ENCODE peak calls at places on chromosome 22, in ten cellular contexts. L is cardiac muscle cell, M is gastrocnemius medialis, G is fibroblast of lung, W is lung, F is tibial nerve, D is mucosa of descending colon, E is right lobe of liver, Q is GM23338, H is heart right ventricle. C is an unnamed sample. For H3K4me1, the result is how much of the 10 kb centered on the place peaks cover.

GRCh38 chr22:26559961-26560575 is 29.9 kb downstream of the TPST2 start:
- DNase-seq in L (no peak), M (peak), G (no peak), W (no peak), F (no peak), D (no peak), E (no peak), Q (no peak), H (no peak), C (no peak)

GRCh38 chr22:44118645-44119315 is 61.9 kb upstream of the PARVG start:
- DNase-seq in L (no peak), M (no peak), G (no peak), W (no peak), F (no peak), D (no peak), E (no peak), Q (no peak), H (no peak), C (no peak)

GRCh38 chr22:26483439-26484359 is at the start of the genes HPS4 and SRRD:
- DNase-seq in L (peak), M (peak), G (peak), W (peak), F (peak), D (peak), E (peak), Q (peak), H (peak), C (peak)

GRCh38 chr22:50169181-50169759 is 1.3 kb upstream of the PANX2 start:
- DNase-seq in L (peak), M (no peak), G (no peak), W (no peak), F (no peak), D (peak), E (no peak), Q (peak), H (no peak), C (no peak)

GRCh38 chr22:42906605-42907338 is 49.7 kb upstream of the ARFGAP3 start:
- DNase-seq in L (peak), M (peak), G (no peak), W (no peak), F (peak), D (no peak), E (no peak), Q (no peak), H (peak), C (no peak)

GRCh38 chr22:40684728-40685127 is 5.4 kb downstream of the MCHR1 start:
- DNase-seq in L (no peak), M (no peak), G (no peak), W (no peak), F (no peak), D (no peak), E (no peak), Q (peak), H (no peak), C (peak)

GRCh38 chr22:37161442-37161841 is 11.7 kb upstream of the IL2RB start:
- DNase-seq in L (no peak), M (no peak), G (no peak), W (no peak), F (no peak), D (peak), E (no peak), Q (peak), H (no peak), C (no peak)

GRCh38 chr22:47837703-47838102 is 1075.3 kb downstream of the TBC1D22A start:
- DNase-seq in L (peak), M (no peak), G (peak), W (no peak), F (no peak), D (no peak), E (no peak), Q (peak), H (no peak), C (no peak)

GRCh38 chr22:37259540-37260029 is 15.5 kb upstream of the RAC2 start:
- DNase-seq in L (peak), M (no peak), G (peak), W (no peak), F (no peak), D (no peak), E (no peak), Q (peak), H (no peak), C (no peak)

GRCh38 chr22:49244466-49245420 is 582.9 kb downstream of the BRD1 start:
- DNase-seq in L (no peak), M (no peak), G (no peak), W (peak), F (no peak), D (no peak), E (peak), Q (no peak), H (no peak), C (no peak)

GRCh38 chr22:27133951-27134664 is 476.7 kb downstream of the MIAT start:
- DNase-seq in L (peak), M (peak), G (peak), W (peak), F (no peak), D (no peak), E (no peak), Q (no peak), H (no peak), C (no peak)

GRCh38 chr22:40310081-40310770 is 36.1 kb upstream of the ADSL start:
- DNase-seq in L (peak), M (no peak), G (peak), W (no peak), F (no peak), D (no peak), E (no peak), Q (no peak), H (no peak), C (no peak)

GRCh38 chr22:25880524-25880923 is 138.5 kb downstream of the MYO18B start:
- DNase-seq in L (no peak), M (no peak), G (no peak), W (no peak), F (no peak), D (no peak), E (no peak), Q (peak), H (no peak), C (no peak)

GRCh38 chr22:49751318-49751967 is 76.2 kb downstream of the BRD1 start:
- DNase-seq in L (no peak), M (no peak), G (no peak), W (no peak), F (no peak), D (peak), E (no peak), Q (no peak), H (no peak), C (no peak)

GRCh38 chr22:49046546-49047305 is 780.9 kb downstream of the BRD1 start:
- DNase-seq in L (no peak), M (no peak), G (no peak), W (no peak), F (no peak), D (no peak), E (peak), Q (no peak), H (peak), C (no peak)

GRCh38 chr22:42829311-42829710 is 27.8 kb downstream of the ARFGAP3 start:
- DNase-seq in L (no peak), M (no peak), G (no peak), W (no peak), F (no peak), D (no peak), E (no peak), Q (no peak), H (no peak), C (no peak)

GRCh38 chr22:33063611-33064010 is 5.4 kb upstream of the SYN3 start:
- DNase-seq in L (no peak), M (no peak), G (no peak), W (no peak), F (no peak), D (no peak), E (no peak), Q (no peak), H (no peak), C (no peak)

GRCh38 chr22:46239261-46240048 is 10.6 kb downstream of the CDPF1 start:
- DNase-seq in L (no peak), M (no peak), G (no peak), W (no peak), F (no peak), D (no peak), E (no peak), Q (no peak), H (no peak), C (no peak)

GRCh38 chr22:46234851-46235437 is 15.1 kb downstream of the CDPF1 start:
- DNase-seq in L (no peak), M (no peak), G (no peak), W (no peak), F (no peak), D (no peak), E (no peak), Q (no peak), H (no peak), C (no peak)

GRCh38 chr22:46240073-46240472 is 10.0 kb downstream of the CDPF1 start:
- DNase-seq in L (no peak), M (no peak), G (no peak), W (no peak), F (no peak), D (no peak), E (no peak), Q (no peak), H (no peak), C (no peak)

GRCh38 chr22:46238541-46238940 is 11.6 kb downstream of the CDPF1 start:
- DNase-seq in L (no peak), M (no peak), G (no peak), W (no peak), F (no peak), D (no peak), E (no peak), Q (no peak), H (no peak), C (no peak)

GRCh38 chr22:46237453-46238158 is 12.5 kb downstream of the CDPF1 start:
- DNase-seq in L (no peak), M (no peak), G (no peak), W (no peak), F (no peak), D (no peak), E (no peak), Q (no peak), H (peak), C (no peak)
- H3K4me1 ChIP-seq in L (under half), M (under half), G (under half), W (under half), F (under half), D (under half), E (under half), Q (under half), H (half or more), C (under half)

GRCh38 chr22:45645150-45645525 is 26.5 kb upstream of the ATXN10 start:
- DNase-seq in L (no peak), M (no peak), G (no peak), W (no peak), F (no peak), D (no peak), E (no peak), Q (peak), H (no peak), C (no peak)
- H3K4me3 ChIP-seq in L (no peak), M (no peak), G (no peak), W (no peak), F (no peak), D (no peak), E (peak), Q (peak), H (peak), C (no peak)

DNA sequence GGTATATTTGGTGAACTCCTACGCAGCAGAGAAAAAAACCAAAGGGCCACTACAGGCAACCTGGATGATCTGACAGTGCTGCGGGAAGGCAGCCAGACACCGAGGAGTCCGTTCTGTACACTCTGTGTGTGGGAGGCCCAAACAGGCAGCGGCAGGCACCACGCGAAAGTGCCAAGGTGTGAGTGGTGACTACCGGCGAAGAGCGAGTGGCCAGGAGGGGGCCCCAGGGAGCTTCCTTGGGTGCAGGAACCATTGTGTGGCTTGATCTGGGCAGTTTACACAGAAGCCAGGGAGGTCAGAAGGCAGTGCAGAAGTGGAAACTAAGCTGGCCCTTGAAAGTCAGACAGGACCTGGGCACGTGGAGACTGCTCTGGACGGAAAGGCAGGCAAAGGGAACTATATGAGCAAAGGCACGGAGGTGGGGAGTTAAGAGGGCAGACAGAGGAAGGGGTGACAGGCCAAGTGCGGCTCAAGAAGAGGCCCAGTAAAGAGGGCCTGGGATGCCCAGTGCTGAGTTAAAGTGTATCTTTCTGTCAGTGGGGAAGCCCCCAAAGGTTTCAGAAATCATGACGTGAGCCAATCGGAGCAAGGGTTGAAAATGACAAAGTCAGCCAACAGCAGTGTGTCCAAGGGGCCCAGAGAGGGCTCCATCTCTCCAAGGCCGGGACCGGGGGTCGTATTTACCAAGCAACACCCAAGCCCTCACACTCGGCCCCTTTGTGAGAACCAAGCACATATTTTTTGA is 10.6 kb downstream of the TMEM184B start:
- DNase-seq in L (no peak), M (no peak), G (peak), W (peak), F (no peak), D (peak), E (peak), Q (peak), H (no peak), C (no peak)
- TF ChIP-seq CTCF in L (peak), M (peak), G (peak), W (peak), F (peak), D (peak), E (peak), Q (peak), H (peak), C (peak)

GRCh38 chr22:36021649-36022048 is 7.0 kb downstream of the RBFOX2 start:
- DNase-seq in L (no peak), M (no peak), G (no peak), W (no peak), F (no peak), D (no peak), E (no peak), Q (no peak), H (no peak), C (no peak)
- H3K4me1 ChIP-seq in L (under half), M (under half), G (under half), W (under half), F (under half), D (under half), E (under half), Q (under half), H (under half), C (under half)

GRCh38 chr22:39092111-39092867 is 4.8 kb upstream of the APOBEC3H start:
- DNase-seq in L (no peak), M (no peak), G (no peak), W (no peak), F (no peak), D (no peak), E (no peak), Q (no peak), H (no peak), C (no peak)

GRCh38 chr22:39088688-39089032 is 8.4 kb upstream of the APOBEC3H start:
- DNase-seq in L (no peak), M (no peak), G (no peak), W (no peak), F (no peak), D (peak), E (no peak), Q (no peak), H (no peak), C (no peak)

GRCh38 chr22:39089928-39090327 is 7.1 kb upstream of the APOBEC3H start:
- DNase-seq in L (no peak), M (no peak), G (no peak), W (no peak), F (no peak), D (no peak), E (no peak), Q (no peak), H (no peak), C (no peak)

GRCh38 chr22:39091136-39092081 is 5.6 kb upstream of the APOBEC3H start:
- DNase-seq in L (no peak), M (no peak), G (no peak), W (no peak), F (no peak), D (no peak), E (no peak), Q (no peak), H (no peak), C (no peak)

DNA sequence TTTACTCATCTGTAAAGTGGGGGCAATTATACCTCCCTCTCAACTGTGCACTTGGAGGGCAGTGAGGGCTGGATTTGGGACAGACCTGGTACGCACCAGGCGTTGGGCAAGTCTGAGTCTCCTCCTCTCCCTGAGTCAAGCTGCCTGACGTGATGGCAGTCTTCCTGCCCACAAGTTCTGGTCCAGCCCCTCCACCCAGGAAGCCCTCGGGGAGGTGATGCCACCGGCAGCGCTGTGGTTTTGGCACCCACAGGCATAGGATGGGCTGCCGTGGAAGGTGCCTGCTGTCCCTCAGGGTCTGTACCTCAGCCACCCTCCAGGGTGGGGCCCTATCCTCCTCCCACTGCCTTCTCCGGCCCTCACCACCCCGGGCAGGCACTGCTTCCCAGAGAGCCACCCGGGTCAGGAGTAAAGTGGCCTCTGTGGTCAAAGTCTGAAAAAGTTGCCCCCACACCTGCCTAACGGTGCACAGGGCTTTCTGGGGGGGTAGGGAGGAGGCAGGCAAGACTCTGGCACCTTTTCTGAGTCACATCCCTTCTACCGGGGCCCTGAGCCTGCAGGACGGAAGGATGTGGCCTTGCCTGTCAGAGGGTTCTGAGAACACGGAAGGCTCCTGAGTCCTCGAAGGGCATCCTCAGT is 6.5 kb upstream of the APOBEC3H start:
- DNase-seq in L (no peak), M (no peak), G (no peak), W (no peak), F (no peak), D (peak), E (no peak), Q (no peak), H (no peak), C (peak)
- H3K4me3 ChIP-seq in L (no peak), M (no peak), G (no peak), W (no peak), F (no peak), D (no peak), E (no peak), Q (no peak), H (no peak), C (peak)

GRCh38 chr22:30289126-30289979 is at the start of gene CASTOR1:
- DNase-seq in L (peak), M (peak), G (peak), W (peak), F (peak), D (peak), E (peak), Q (peak), H (peak), C (peak)

GRCh38 chr22:30286813-30287625 is 2.3 kb downstream of the CASTOR1 start:
- DNase-seq in L (peak), M (no peak), G (peak), W (peak), F (peak), D (peak), E (peak), Q (peak), H (peak), C (peak)

GRCh38 chr22:30286331-30286730 is 3.0 kb downstream of the CASTOR1 start:
- DNase-seq in L (no peak), M (no peak), G (no peak), W (no peak), F (no peak), D (no peak), E (no peak), Q (no peak), H (no peak), C (no peak)

GRCh38 chr22:30288414-30289125 is 735 bp downstream of the CASTOR1 start:
- DNase-seq in L (no peak), M (no peak), G (no peak), W (no peak), F (no peak), D (no peak), E (peak), Q (no peak), H (no peak), C (no peak)

DNA sequence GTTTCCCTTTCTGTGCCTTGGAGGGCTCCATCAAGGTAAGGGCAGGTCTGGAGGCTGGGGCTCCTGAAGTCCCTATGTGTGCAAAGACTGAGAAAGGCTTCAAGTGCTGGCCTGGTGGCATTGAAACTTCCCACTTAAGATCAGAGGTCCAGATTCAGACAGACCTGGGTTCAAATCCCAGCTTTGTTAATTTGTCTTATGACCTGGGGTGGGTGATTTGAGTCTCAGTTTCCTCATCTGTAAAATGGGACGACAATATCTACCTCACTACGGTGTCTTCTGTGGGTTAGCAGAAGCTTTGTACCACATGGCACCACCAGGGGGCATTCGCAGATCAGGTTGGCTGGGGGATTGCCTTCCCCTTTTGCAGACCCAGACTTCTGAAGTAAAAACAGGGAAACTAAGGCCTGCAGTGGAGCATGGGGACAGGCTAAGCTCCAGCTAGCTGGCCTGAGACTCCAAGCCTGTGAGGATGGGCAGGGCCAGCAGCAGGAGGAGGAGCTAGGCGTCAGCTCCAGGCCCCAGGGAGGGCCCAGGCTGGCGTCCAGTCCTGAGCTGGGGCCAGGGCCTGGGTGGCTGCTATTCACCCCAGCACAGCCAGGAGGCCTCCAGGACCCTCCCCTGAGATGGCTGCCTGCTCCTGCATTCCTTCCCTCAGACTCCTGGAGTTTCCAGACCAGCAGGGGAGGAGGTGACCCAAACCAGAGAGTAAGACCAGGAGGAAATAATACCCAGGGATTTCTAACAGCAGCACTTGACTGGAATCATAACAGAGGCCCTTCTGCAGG is 1.5 kb downstream of the CASTOR1 start:
- DNase-seq in L (peak), M (peak), G (peak), W (peak), F (peak), D (peak), E (peak), Q (peak), H (peak), C (peak)
- TF ChIP-seq CTCF in L (peak), M (peak), G (peak), W (peak), F (peak), D (peak), E (peak), Q (peak), H (peak), C (peak)

DNA sequence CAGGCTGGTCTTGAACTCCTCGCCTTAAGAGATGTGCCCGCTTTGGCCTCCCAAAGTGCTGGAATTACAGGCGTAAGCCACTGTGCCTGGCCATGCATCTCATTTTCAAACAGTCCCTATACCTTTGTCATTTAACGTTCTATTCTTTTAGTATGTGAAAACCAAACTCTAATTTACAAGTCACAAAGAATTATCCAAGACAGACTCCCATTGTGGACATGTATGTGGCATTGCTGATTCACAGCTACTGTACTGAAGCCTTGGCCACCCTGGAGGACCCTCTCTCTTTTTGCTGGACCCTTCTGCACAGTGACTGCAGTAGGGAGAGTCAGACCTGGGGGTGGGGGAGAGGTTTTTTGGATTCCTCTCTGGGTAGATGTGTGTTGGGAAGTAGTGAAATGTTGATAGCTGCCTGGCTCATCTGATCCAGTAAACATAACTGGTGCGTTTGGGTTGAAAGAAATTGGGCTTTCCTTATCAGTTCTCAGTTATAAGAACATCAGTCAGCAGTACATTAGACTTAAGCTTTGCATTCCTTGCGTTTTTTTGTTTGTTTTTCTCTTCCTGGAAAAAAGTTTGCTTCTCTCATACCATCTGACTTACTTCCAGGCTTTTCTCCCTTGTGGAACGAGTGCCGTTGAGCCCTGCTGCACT is 65.9 kb downstream of the MED15 start:
- DNase-seq in L (no peak), M (no peak), G (no peak), W (no peak), F (no peak), D (no peak), E (no peak), Q (no peak), H (no peak), C (no peak)
- H3K4me1 ChIP-seq in L (under half), M (under half), G (under half), W (under half), F (under half), D (under half), E (under half), Q (under half), H (under half), C (half or more)